ENCODE peak calls at places on chromosomes 2 and 18, in eight cellular contexts. G is NB4, B is GM10248, T is heart right ventricle, A is AG09319, Q is neural crest cell, J is GM13977, Z is HCT116. P is an unnamed sample.

GRCh38 chr2:39920318-39920775 is 141.3 kb upstream of the THUMPD2 start:
- DNase-seq in G (no peak), B (no peak), T (no peak), A (no peak), Q (no peak), J (no peak), Z (no peak), P (no peak)

GRCh38 chr2:15750822-15751221 is 159.2 kb downstream of the DDX1 start:
- DNase-seq in G (no peak), B (no peak), T (no peak), A (no peak), Q (no peak), J (no peak), Z (no peak), P (no peak)

GRCh38 chr2:3326871-3327270 is 50.7 kb downstream of the EIPR1 start:
- DNase-seq in G (no peak), B (no peak), T (no peak), A (no peak), Q (no peak), J (no peak), Z (no peak), P (no peak)

GRCh38 chr2:172878260-172878659 is 142.6 kb downstream of the RAPGEF4 start:
- DNase-seq in G (no peak), B (no peak), T (no peak), A (no peak), Q (no peak), J (no peak), Z (no peak), P (no peak)

GRCh38 chr2:232721261-232721660 is 24.1 kb downstream of the GIGYF2 start:
- DNase-seq in G (no peak), B (no peak), T (no peak), A (no peak), Q (no peak), J (no peak), Z (no peak), P (no peak)

GRCh38 chr18:36729197-36729596 is 99.6 kb downstream of the TPGS2 start:
- DNase-seq in G (no peak), B (no peak), T (no peak), A (no peak), Q (no peak), J (no peak), Z (no peak), P (no peak)

GRCh38 chr2:232860593-232861241 is 9.3 kb upstream of the SNORC start:
- DNase-seq in G (no peak), B (no peak), T (no peak), A (no peak), Q (no peak), J (no peak), Z (no peak), P (no peak)

GRCh38 chr2:229454934-229455631 is 184.0 kb upstream of the PID1 start:
- DNase-seq in G (no peak), B (no peak), T (no peak), A (no peak), Q (no peak), J (no peak), Z (no peak), P (no peak)

GRCh38 chr18:57747809-57748680 is 55.1 kb downstream of the ATP8B1 start:
- DNase-seq in G (no peak), B (no peak), T (no peak), A (no peak), Q (no peak), J (no peak), Z (no peak), P (no peak)

GRCh38 chr2:84830095-84830494 is 50.8 kb downstream of the TRABD2A start:
- DNase-seq in G (peak; percentile 77), B (no peak), T (peak; percentile 46), A (no peak), Q (no peak), J (no peak), Z (no peak), P (no peak)

GRCh38 chr2:105641389-105641811 is 103.3 kb upstream of the NCK2 start:
- DNase-seq in G (no peak), B (no peak), T (no peak), A (no peak), Q (no peak), J (no peak), Z (no peak), P (no peak)

GRCh38 chr2:143193121-143193520 is 63.9 kb downstream of the ARHGAP15 start:
- DNase-seq in G (no peak), B (no peak), T (no peak), A (no peak), Q (no peak), J (no peak), Z (no peak), P (no peak)

GRCh38 chr2:19775838-19776237 is 125.9 kb downstream of the TTC32 start:
- DNase-seq in G (no peak), B (no peak), T (no peak), A (no peak), Q (no peak), J (no peak), Z (no peak), P (no peak)

GRCh38 chr18:59101830-59102414 is 37.8 kb upstream of the SEC11C start:
- DNase-seq in G (no peak), B (no peak), T (no peak), A (no peak), Q (no peak), J (no peak), Z (no peak), P (no peak)

GRCh38 chr2:142462291-142462690 is 331.5 kb upstream of the LRP1B start:
- DNase-seq in G (no peak), B (no peak), T (no peak), A (no peak), Q (no peak), J (no peak), Z (no peak), P (no peak)

GRCh38 chr2:72924353-72925240 is 7.3 kb downstream of the EMX1 start:
- DNase-seq in G (peak; percentile 26), B (no peak), T (no peak), A (no peak), Q (no peak), J (peak; percentile 73), Z (no peak), P (no peak)

DNA sequence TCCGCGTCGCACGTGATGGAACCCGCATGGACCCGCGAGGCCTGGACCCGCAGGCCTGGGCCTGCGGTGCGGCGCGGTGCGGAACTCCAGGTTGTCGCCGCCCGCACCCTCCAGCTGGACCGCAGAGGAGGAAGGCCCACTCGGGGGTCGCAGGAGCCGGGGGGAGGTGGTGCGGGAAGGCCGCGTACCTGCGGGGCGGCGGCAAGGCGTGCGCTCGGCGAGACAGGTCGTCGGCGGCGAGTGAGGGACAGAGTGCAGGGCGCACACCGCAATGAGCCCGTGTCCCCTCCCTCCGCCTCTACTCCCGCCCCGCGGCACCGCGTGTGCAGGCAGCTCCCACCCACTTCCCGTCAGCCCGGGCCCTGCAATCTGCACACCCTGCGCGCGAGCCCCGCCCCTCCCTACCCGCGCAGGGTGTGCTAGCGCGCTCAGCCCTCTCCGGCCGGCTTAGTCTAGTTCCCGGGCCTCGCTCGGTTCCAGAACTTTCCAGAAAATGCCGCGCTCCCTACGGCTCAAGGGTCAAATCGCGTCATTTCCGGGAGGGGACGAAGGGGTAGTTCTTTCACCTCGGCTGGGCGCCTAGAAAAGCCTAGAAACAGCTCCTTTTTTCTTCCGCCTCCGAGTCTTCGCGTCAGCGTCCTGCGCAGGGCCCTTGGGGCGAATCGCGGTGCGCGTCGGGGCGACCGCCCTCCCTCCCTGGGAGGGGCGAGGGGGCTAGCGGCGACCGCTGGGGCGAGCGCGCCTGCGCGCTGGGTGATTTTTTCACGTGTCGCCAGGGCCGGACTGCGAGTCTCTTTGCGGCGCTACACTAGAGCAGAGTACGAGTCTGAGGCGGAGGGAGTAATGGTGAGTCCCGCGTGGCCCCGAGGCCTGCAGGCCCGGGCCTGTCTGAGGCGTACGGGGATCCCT is at the start of the genes HSPD1 and HSPE1:
- DNase-seq in G (peak; percentile 100), B (peak; percentile 96), T (peak; percentile 97), A (peak; percentile 98), Q (peak; percentile 94), J (peak; percentile 97), Z (peak; percentile 99), P (peak; percentile 96)
- TF ChIP-seq CTCF in G (no peak), B (peak; percentile 77), T (no peak), A (no peak), Q (no peak), J (peak; percentile 85), Z (no peak), P (no peak)

GRCh38 chr2:239002960-239003932 is 155.4 kb downstream of the TWIST2 start:
- DNase-seq in G (no peak), B (no peak), T (no peak), A (peak; percentile 83), Q (no peak), J (no peak), Z (no peak), P (no peak)
- TF ChIP-seq CTCF in G (no peak), B (no peak), T (no peak), A (peak; percentile 67), Q (no peak), J (no peak), Z (no peak), P (no peak)

GRCh38 chr2:7841751-7842150 is 840.1 kb upstream of the ID2 start:
- DNase-seq in G (no peak), B (no peak), T (no peak), A (no peak), Q (no peak), J (no peak), Z (no peak), P (no peak)

GRCh38 chr2:7840651-7841380 is 841.0 kb upstream of the ID2 start:
- DNase-seq in G (no peak), B (no peak), T (no peak), A (no peak), Q (no peak), J (no peak), Z (no peak), P (no peak)

GRCh38 chr2:7835693-7836680 is 845.9 kb upstream of the ID2 start:
- DNase-seq in G (peak; percentile 45), B (peak; percentile 46), T (no peak), A (no peak), Q (no peak), J (peak; percentile 27), Z (no peak), P (no peak)

GRCh38 chr2:7838636-7839035 is 843.2 kb upstream of the ID2 start:
- DNase-seq in G (no peak), B (no peak), T (no peak), A (no peak), Q (no peak), J (no peak), Z (no peak), P (no peak)

DNA sequence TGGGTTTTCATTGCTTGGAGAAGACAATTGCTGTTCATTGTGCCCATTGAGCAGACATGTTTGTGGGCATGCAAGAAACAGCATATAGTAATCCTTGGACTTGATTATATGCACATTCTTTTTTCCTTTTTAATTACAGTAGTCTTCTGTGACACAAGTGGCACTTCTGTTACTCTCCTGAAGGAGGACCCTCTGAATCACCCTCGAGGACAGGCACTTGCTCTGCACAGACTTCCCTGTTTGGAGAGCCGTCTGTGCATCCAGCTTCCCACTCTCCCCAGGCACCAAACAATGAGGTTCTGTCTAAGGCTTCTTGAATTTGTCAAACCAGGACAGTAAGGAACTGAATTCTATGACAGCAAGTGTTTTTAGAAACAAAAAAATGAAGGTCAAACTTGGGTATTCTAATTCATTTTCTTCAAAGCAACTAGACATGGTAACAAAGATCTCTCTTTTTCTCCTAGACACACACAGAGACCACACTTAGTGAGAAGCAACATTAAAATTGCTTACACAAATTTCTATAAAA is 844.6 kb upstream of the ID2 start:
- DNase-seq in G (peak; percentile 19), B (no peak), T (no peak), A (no peak), Q (no peak), J (no peak), Z (no peak), P (no peak)
- TF ChIP-seq CTCF in G (no peak), B (no peak), T (no peak), A (no peak), Q (no peak), J (no peak), Z (no peak), P (no peak)

GRCh38 chr2:140918426-140918825 is 1212.4 kb downstream of the LRP1B start:
- DNase-seq in G (no peak), B (no peak), T (no peak), A (no peak), Q (no peak), J (no peak), Z (no peak), P (no peak)
- TF ChIP-seq CTCF in G (no peak), B (no peak), T (no peak), A (no peak), Q (no peak), J (no peak), Z (no peak), P (no peak)

P was measured in omental fat pad.